ENCODE peak calls at places on chromosomes 12 and 14, in seven cellular contexts. W is left lung; G is effector memory CD4-positive, alpha-beta T cell; S is heart left ventricle; C is prostate gland; I is body of pancreas; Y is heart right ventricle. A is an unnamed sample.
A peak's percentile ranks its signal among the peaks of the same experiment; 100 is the strongest.

GRCh38 chr14:104383088-104383805 is 196.3 kb upstream of the C14orf180 start:
- DNase-seq in S (no peak), G (no peak), W (peak; percentile 65), C (no peak), I (no peak), Y (no peak), A (no peak)

GRCh38 chr12:3333583-3333982 is 157.4 kb upstream of the PRMT8 start:
- DNase-seq in Y (peak; percentile 33), S (peak; percentile 37), W (no peak), G (no peak), I (no peak), C (no peak), A (no peak)

GRCh38 chr12:90246673-90247072 is 538.0 kb upstream of the ATP2B1 start:
- DNase-seq in S (no peak), W (no peak), C (no peak), G (no peak), I (no peak), Y (no peak), A (no peak)

GRCh38 chr12:49903700-49904423 is at the start of gene FAIM2:
- DNase-seq in C (no peak), G (peak; percentile 11), I (peak; percentile 20), Y (peak; percentile 32), S (peak; percentile 47), W (peak; percentile 82), A (no peak)

GRCh38 chr14:71698027-71698426 is 234.2 kb upstream of the RGS6 start:
- DNase-seq in W (no peak), I (no peak), G (no peak), Y (no peak), C (no peak), S (no peak), A (no peak)

GRCh38 chr14:63659726-63660125 is 18.1 kb upstream of the WDR89 start:
- DNase-seq in S (no peak), Y (no peak), I (no peak), W (no peak), G (no peak), C (no peak), A (no peak)

GRCh38 chr12:108734200-108734906 is 3.0 kb upstream of the CORO1C start:
- DNase-seq in G (no peak), I (peak; percentile 87), Y (no peak), W (no peak), C (no peak), S (no peak), A (peak; percentile 91)

GRCh38 chr14:71163842-71164500 is 256.7 kb downstream of the PCNX1 start:
- DNase-seq in S (no peak), C (no peak), I (peak; percentile 43), W (no peak), G (no peak), Y (no peak), A (no peak)

GRCh38 chr12:1906579-1906978 is 11.9 kb downstream of the CACNA2D4 start:
- DNase-seq in S (no peak), I (no peak), Y (no peak), W (no peak), G (no peak), C (no peak), A (peak; percentile 7)

GRCh38 chr12:32115404-32116104 is 8.9 kb downstream of the BICD1 start:
- DNase-seq in Y (peak; percentile 84), G (no peak), I (peak; percentile 81), C (peak; percentile 70), W (no peak), S (peak; percentile 85), A (peak; percentile 57)

GRCh38 chr12:46786774-46787173 is 39.0 kb downstream of the SLC38A4 start:
- DNase-seq in G (no peak), C (no peak), Y (no peak), S (no peak), W (no peak), I (no peak), A (no peak)

GRCh38 chr12:10989107-10989506 is 2.4 kb upstream of the TAS2R50 start:
- DNase-seq in S (no peak), G (no peak), W (no peak), Y (no peak), C (no peak), I (no peak), A (no peak)

GRCh38 chr12:10982244-10982643 is 4.5 kb downstream of the TAS2R50 start:
- DNase-seq in W (no peak), S (no peak), Y (no peak), C (no peak), G (peak; percentile 22), I (no peak), A (no peak)

GRCh38 chr12:10986812-10987211 is at the start of gene TAS2R50:
- DNase-seq in W (no peak), I (no peak), C (no peak), Y (no peak), S (no peak), G (no peak), A (no peak)
- H3K27me3 ChIP-seq in W (no peaks in the 10 kb centered on the region), I (no peaks in the 10 kb centered on the region), C (no peaks in the 10 kb centered on the region), Y (no peaks in the 10 kb centered on the region), S (no peaks in the 10 kb centered on the region), G (no peaks in the 10 kb centered on the region), A (no peaks in the 10 kb centered on the region)

DNA sequence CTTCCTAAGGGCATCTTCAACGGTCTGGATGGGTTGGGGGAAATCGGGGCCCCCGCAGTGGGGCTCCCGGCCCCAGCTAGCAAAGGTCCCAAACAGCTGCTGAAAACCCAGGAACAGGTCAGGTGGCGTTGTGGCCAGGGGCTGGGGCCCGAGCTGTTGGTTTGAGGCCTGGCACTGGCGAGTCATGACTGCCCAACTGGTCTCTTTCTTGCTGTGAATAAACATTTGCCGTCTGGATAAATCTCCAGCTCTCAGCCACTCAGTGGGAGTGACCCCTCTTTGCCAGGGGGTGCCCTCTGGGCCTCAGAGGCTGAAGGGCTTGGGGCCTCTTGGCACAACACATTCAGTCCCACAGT is 6.8 kb upstream of the SLC25A29 start:
- DNase-seq in C (no peak), Y (no peak), G (no peak), W (no peak), S (no peak), I (no peak), A (no peak)
- H3K27ac ChIP-seq in C (no peak overlapping the region), Y (no peak overlapping the region), G (no peak overlapping the region), W (no peak overlapping the region), S (no peak overlapping the region), I (no peak overlapping the region), A (no peak overlapping the region)

GRCh38 chr12:123101467-123102004 is 49.4 kb downstream of the PITPNM2 start:
- DNase-seq in Y (no peak), S (no peak), I (no peak), G (no peak), C (no peak), W (no peak), A (no peak)
- H3K4me1 ChIP-seq in Y (peaks cover 92% of the 10 kb centered on the region), S (peaks cover 69% of the 10 kb centered on the region), I (no peaks in the 10 kb centered on the region), G (peaks cover 8% of the 10 kb centered on the region), C (no peaks in the 10 kb centered on the region), W (peaks cover 8% of the 10 kb centered on the region), A (no peaks in the 10 kb centered on the region)

DNA sequence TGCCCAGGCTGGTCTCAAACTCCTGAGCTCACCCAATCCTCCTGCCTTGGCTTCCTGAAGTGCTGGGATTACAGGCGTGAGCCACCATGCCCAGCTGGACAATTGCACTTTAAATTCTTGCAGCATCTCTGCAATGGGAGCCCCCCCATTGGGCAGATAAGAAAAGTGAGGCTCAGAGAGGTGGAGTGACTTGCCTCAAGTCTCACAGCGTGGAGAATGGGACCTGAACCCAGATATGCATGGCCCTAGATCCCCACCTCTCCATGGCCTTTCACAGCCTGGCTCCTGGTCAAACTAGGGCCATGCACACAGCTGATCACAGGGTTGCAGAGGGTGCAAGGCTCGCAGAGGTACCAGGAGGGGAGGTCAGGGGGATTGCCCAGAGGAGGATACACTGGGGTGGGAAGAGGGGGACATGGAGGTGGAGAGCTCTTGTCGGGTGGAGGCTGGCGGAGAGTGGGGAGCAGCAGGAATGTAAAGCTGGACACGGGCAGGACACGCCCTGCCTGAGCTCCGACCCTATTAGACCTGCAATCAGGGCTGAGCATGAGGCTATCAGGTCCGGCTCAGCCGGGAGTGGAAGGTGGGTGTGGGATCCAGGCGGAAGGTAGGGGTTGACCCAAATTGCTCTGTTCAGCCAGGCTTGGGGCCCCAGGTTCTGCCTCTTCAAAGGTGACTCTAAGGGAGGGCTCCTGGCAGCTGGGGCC is 6.9 kb downstream of the EXOC3L4 start:
- DNase-seq in G (no peak), Y (no peak), C (no peak), I (no peak), W (no peak), S (no peak), A (no peak)
- H3K27me3 ChIP-seq in G (peaks cover 26% of the 10 kb centered on the region), Y (peaks cover 68% of the 10 kb centered on the region), C (peaks cover 28% of the 10 kb centered on the region), I (no peaks in the 10 kb centered on the region), W (peaks cover 87% of the 10 kb centered on the region), S (peaks cover 17% of the 10 kb centered on the region), A (peaks cover 23% of the 10 kb centered on the region)

GRCh38 chr14:56198438-56198837 is 80.2 kb downstream of the PELI2 start:
- DNase-seq in I (no peak), Y (no peak), S (no peak), W (no peak), G (no peak), C (no peak), A (no peak)
- H3K27ac ChIP-seq in I (no peak overlapping the region), Y (peak overlapping the region; percentile 36), S (peak overlapping the region; percentile 69), W (peak overlapping the region; percentile 67), G (no peak overlapping the region), C (peak overlapping the region; percentile 27), A (no peak overlapping the region)

GRCh38 chr12:105567061-105567460 is 236.6 kb downstream of the C12orf75 start:
- DNase-seq in S (no peak), C (no peak), G (no peak), W (no peak), Y (no peak), I (no peak), A (no peak)

GRCh38 chr12:105561981-105562726 is 231.7 kb downstream of the C12orf75 start:
- DNase-seq in Y (peak; percentile 15), S (peak; percentile 13), W (no peak), I (no peak), G (no peak), C (peak; percentile 55), A (peak; percentile 44)

GRCh38 chr12:105559292-105559691 is 228.8 kb downstream of the C12orf75 start:
- DNase-seq in W (no peak), S (no peak), Y (no peak), G (no peak), I (no peak), C (no peak), A (no peak)

DNA sequence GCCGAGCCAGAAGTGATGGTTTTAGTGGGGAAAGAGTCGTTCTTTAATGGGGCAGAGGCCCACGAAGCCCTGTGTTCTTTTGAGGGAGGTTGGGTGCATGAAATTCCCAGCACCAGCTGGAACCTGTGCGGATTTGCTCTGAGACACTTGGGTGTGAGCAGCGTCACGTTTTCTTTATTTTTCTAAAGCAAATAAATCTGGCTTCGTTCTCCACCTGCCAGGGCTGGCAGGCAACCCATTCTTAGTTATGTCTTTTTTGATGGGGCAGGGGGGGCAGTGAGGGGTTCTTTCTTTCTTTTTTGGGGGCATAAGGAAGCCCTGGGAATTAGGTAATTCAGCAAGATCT is 232.2 kb downstream of the C12orf75 start:
- DNase-seq in G (no peak), Y (no peak), C (peak; percentile 66), S (no peak), W (no peak), I (no peak), A (peak; percentile 59)
- H3K4me1 ChIP-seq in G (no peaks in the 10 kb centered on the region), Y (peaks cover 7% of the 10 kb centered on the region), C (no peaks in the 10 kb centered on the region), S (peaks cover 8% of the 10 kb centered on the region), W (no peaks in the 10 kb centered on the region), I (no peaks in the 10 kb centered on the region), A (no peaks in the 10 kb centered on the region)

GRCh38 chr14:105531088-105531957 is 4.9 kb downstream of the TMEM121 start:
- DNase-seq in S (no peak), W (no peak), Y (no peak), C (no peak), I (no peak), G (no peak), A (no peak)
- H3K27me3 ChIP-seq in S (no peaks in the 10 kb centered on the region), W (peaks cover 60% of the 10 kb centered on the region), Y (peaks cover 7% of the 10 kb centered on the region), C (no peaks in the 10 kb centered on the region), I (no peaks in the 10 kb centered on the region), G (peaks cover 2% of the 10 kb centered on the region), A (peaks cover 32% of the 10 kb centered on the region)

GRCh38 chr12:48107252-48107613 is 1.4 kb upstream of the SENP1 start:
- DNase-seq in G (no peak), C (no peak), Y (no peak), I (no peak), S (no peak), W (no peak), A (no peak)
- H3K27ac ChIP-seq in G (peak overlapping the region; percentile 98), C (no peak overlapping the region), Y (no peak overlapping the region), I (no peak overlapping the region), S (no peak overlapping the region), W (no peak overlapping the region), A (no peak overlapping the region)

A was measured in colonic mucosa.